ENCODE peak calls at places on chromosomes 12 and 14, in four cellular contexts. S is hypothalamus; O is cardiac fibroblast; T is stimulated activated CD8-positive, alpha-beta memory T cell treated with anti-CD3 and anti-CD28 coated beads, Interleukin-7, amount 100 ng/mL, for 4 hours. N is an unnamed sample.

GRCh38 chr14:89027097-89027740 is 202.8 kb downstream of the TTC8 start:
- DNase-seq in S (no peak), T (peak; percentile 4), O (peak; percentile 42), N (peak; percentile 16)

GRCh38 chr12:52527121-52527800 is 7.1 kb upstream of the KRT5 start:
- DNase-seq in T (no peak), O (no peak), S (no peak), N (no peak)

GRCh38 chr14:91245029-91245428 is 525 bp upstream of the GPR68 start:
- DNase-seq in S (no peak), O (no peak), T (peak; percentile 67), N (peak; percentile 60)

GRCh38 chr12:102962986-102963385 is 5.5 kb downstream of the ASCL1 start:
- DNase-seq in S (no peak), T (no peak), O (no peak), N (no peak)

GRCh38 chr12:64273527-64274403 is 51.7 kb upstream of the KICS2 start:
- DNase-seq in O (peak; percentile 54), T (no peak), S (no peak), N (no peak)

GRCh38 chr12:104011265-104011664 is 38.7 kb downstream of the GLT8D2 start:
- DNase-seq in S (no peak), T (no peak), O (peak; percentile 97), N (no peak)

GRCh38 chr14:92425101-92425500 is 88.5 kb upstream of the RIN3 start:
- DNase-seq in O (peak; percentile 84), S (no peak), T (no peak), N (no peak)

GRCh38 chr12:132605892-132606291 is 4.5 kb downstream of the LRCOL1 start:
- DNase-seq in O (no peak), T (no peak), S (no peak), N (no peak)

GRCh38 chr12:11716794-11717532 is 67.5 kb downstream of the ETV6 start:
- DNase-seq in O (peak; percentile 44), S (no peak), T (no peak), N (no peak)

GRCh38 chr14:24439257-24439656 is 3.3 kb downstream of the SDR39U1 start:
- DNase-seq in T (no peak), O (no peak), S (no peak), N (no peak)

GRCh38 chr14:41604793-41605534 is 1.7 kb upstream of the LRFN5 start:
- DNase-seq in S (no peak), T (no peak), O (peak; percentile 79), N (no peak)

GRCh38 chr12:129959889-129960288 is 56.1 kb upstream of the TMEM132D start:
- DNase-seq in O (no peak), S (no peak), T (no peak), N (no peak)

GRCh38 chr12:52198454-52199215 is 6.8 kb upstream of the KRT80 start:
- DNase-seq in T (no peak), S (no peak), O (no peak), N (no peak)

GRCh38 chr14:99666533-99666932 is 17.6 kb upstream of the CYP46A1 start:
- DNase-seq in S (no peak), T (no peak), O (no peak), N (no peak)

GRCh38 chr12:121992059-121992879 is 29.4 kb upstream of the BCL7A start:
- DNase-seq in S (no peak), T (peak; percentile 17), O (peak; percentile 99), N (peak; percentile 14)

GRCh38 chr14:24780278-24780677 is 146.3 kb upstream of the GZMB start:
- DNase-seq in T (no peak), S (no peak), O (no peak), N (no peak)

GRCh38 chr14:89420502-89420901 is 3.5 kb upstream of the FOXN3 start:
- DNase-seq in S (no peak), O (no peak), T (no peak), N (no peak)

GRCh38 chr12:103969391-103969790 is 3.7 kb downstream of the TDG start:
- DNase-seq in T (no peak), S (no peak), O (peak; percentile 25), N (no peak)

GRCh38 chr14:88682495-88683114 is 110.1 kb downstream of the EML5 start:
- DNase-seq in S (no peak), T (no peak), O (no peak), N (no peak)

GRCh38 chr12:75666980-75667359 is 155.6 kb upstream of the KRR1 start:
- DNase-seq in O (peak; percentile 67), S (no peak), T (no peak), N (no peak)

GRCh38 chr14:95015046-95015445 is 142.3 kb downstream of the DICER1 start:
- DNase-seq in O (no peak), S (no peak), T (no peak), N (no peak)

GRCh38 chr14:70706177-70706576 is 64.5 kb downstream of the TTC9 start:
- DNase-seq in O (no peak), T (no peak), S (no peak), N (no peak)

GRCh38 chr12:93100610-93101009 is 171.5 kb upstream of the EEA1 start:
- DNase-seq in T (no peak), S (no peak), O (no peak), N (no peak)

GRCh38 chr12:68310370-68310769 is 21.8 kb downstream of the MDM1 start:
- DNase-seq in S (no peak), O (peak; percentile 91), T (no peak), N (no peak)

GRCh38 chr12:70719672-70720420 is 82.6 kb upstream of the PTPRB start:
- DNase-seq in S (no peak), T (no peak), O (peak; percentile 60), N (no peak)

GRCh38 chr14:58272589-58273372 is 25.6 kb upstream of the ARID4A start:
- DNase-seq in S (no peak), O (peak; percentile 53), T (no peak), N (no peak)

GRCh38 chr12:115166698-115167315 is 482.8 kb upstream of the TBX3 start:
- DNase-seq in O (peak; percentile 59), S (no peak), T (no peak), N (no peak)

GRCh38 chr14:29652586-29652985 is 275.1 kb downstream of the PRKD1 start:
- DNase-seq in O (no peak), T (no peak), S (no peak), N (no peak)